ENCODE peak calls at places on chromosomes 7 and 10, in four cellular contexts. W is T-helper 1 cell, S is SHP77, V is ecto neural progenitor cell. A is an unnamed sample.

GRCh38 chr10:4384254-4384653 is 441.8 kb upstream of the AKR1E2 start:
- DNase-seq in W (no peak), S (no peak), V (no peak), A (no peak)

GRCh38 chr10:115093286-115093775 is at the start of gene ATRNL1:
- DNase-seq in W (no peak), S (no peak), V (no peak), A (peak)

GRCh38 chr7:87767827-87768226 is 108.3 kb downstream of the SLC25A40 start:
- DNase-seq in W (no peak), S (no peak), V (no peak), A (no peak)

GRCh38 chr7:120780938-120781337 is 77.0 kb downstream of the TSPAN12 start:
- DNase-seq in W (no peak), S (no peak), V (no peak), A (no peak)

GRCh38 chr10:72335394-72336258 is 19.1 kb downstream of the DNAJB12 start:
- DNase-seq in W (no peak), S (no peak), V (no peak), A (no peak)

GRCh38 chr10:63157845-63158624 is 24.9 kb downstream of the NRBF2 start:
- DNase-seq in W (no peak), S (peak), V (peak), A (peak)

GRCh38 chr7:15720849-15721471 is 34.5 kb upstream of the MEOX2 start:
- DNase-seq in W (no peak), S (peak), V (no peak), A (peak)

GRCh38 chr7:15764986-15765385 is 78.5 kb upstream of the MEOX2 start:
- DNase-seq in W (no peak), S (no peak), V (no peak), A (no peak)

GRCh38 chr7:135290594-135290993 is 57.0 kb downstream of the STRA8 start:
- DNase-seq in W (no peak), S (no peak), V (no peak), A (no peak)

GRCh38 chr7:88243345-88243909 is 23.6 kb upstream of the SRI start:
- DNase-seq in W (no peak), S (peak), V (no peak), A (peak)

GRCh38 chr10:28495084-28495483 is 37.8 kb upstream of the WAC start:
- DNase-seq in W (no peak), S (no peak), V (no peak), A (no peak)

GRCh38 chr7:34687529-34687928 is 29.5 kb downstream of the NPSR1 start:
- DNase-seq in W (no peak), S (no peak), V (no peak), A (no peak)

GRCh38 chr7:29957921-29958320 is 31.7 kb downstream of the SCRN1 start:
- DNase-seq in W (no peak), S (peak), V (no peak), A (no peak)

GRCh38 chr7:5139998-5140397 is 50.0 kb upstream of the WIPI2 start:
- DNase-seq in W (no peak), S (peak), V (peak), A (no peak)

GRCh38 chr7:138527746-138528223 is 67.7 kb downstream of the TRIM24 start:
- DNase-seq in W (no peak), S (no peak), V (no peak), A (peak)

GRCh38 chr10:32338262-32338661 is 8.7 kb downstream of the EPC1 start:
- DNase-seq in W (no peak), S (no peak), V (no peak), A (no peak)

GRCh38 chr7:142557971-142558582 is 191.2 kb upstream of the PRSS1 start:
- DNase-seq in W (no peak), S (no peak), V (no peak), A (peak)

GRCh38 chr10:73910764-73911552 is at the start of gene PLAU:
- DNase-seq in W (peak), S (no peak), V (peak), A (no peak)

GRCh38 chr10:127813290-127813689 is 76.3 kb downstream of the FOXI2 start:
- DNase-seq in W (no peak), S (no peak), V (no peak), A (no peak)

GRCh38 chr10:83765711-83766110 is 373.6 kb upstream of the GHITM start:
- DNase-seq in W (no peak), S (no peak), V (no peak), A (no peak)

GRCh38 chr7:80876894-80877414 is 41.9 kb downstream of the SEMA3C start:
- DNase-seq in W (no peak), S (no peak), V (no peak), A (no peak)

GRCh38 chr7:99451936-99452335 is 13.2 kb downstream of the CPSF4 start:
- DNase-seq in W (no peak), S (no peak), V (no peak), A (no peak)

GRCh38 chr7:76357379-76358052 is 1.3 kb downstream of the YWHAG start:
- DNase-seq in W (no peak), S (no peak), V (no peak), A (peak)

GRCh38 chr7:105656922-105657521 is 75.7 kb upstream of the EFCAB10 start:
- DNase-seq in W (peak), S (no peak), V (peak), A (peak)

GRCh38 chr10:82529064-82529463 is 654.1 kb downstream of the NRG3 start:
- DNase-seq in W (no peak), S (no peak), V (no peak), A (no peak)

GRCh38 chr7:143882020-143882610 is 19.9 kb downstream of the TCAF1 start:
- DNase-seq in W (no peak), S (peak), V (peak), A (peak)

GRCh38 chr10:26485150-26485941 is 47.2 kb downstream of the APBB1IP start:
- DNase-seq in W (no peak), S (no peak), V (no peak), A (no peak)

GRCh38 chr10:110636932-110637557 is 7.1 kb upstream of the RBM20 start:
- DNase-seq in W (no peak), S (no peak), V (no peak), A (no peak)

GRCh38 chr10:24034571-24034970 is 174.4 kb upstream of the KIAA1217 start:
- DNase-seq in W (no peak), S (no peak), V (no peak), A (no peak)

GRCh38 chr10:28113202-28113601 is 114.3 kb upstream of the ODAD2 start:
- DNase-seq in W (no peak), S (no peak), V (no peak), A (no peak)

GRCh38 chr7:2637066-2637471 is 5.3 kb downstream of the TTYH3 start:
- DNase-seq in W (no peak), S (no peak), V (no peak), A (no peak)

GRCh38 chr7:141228482-141228881 is 154.6 kb downstream of the TMEM178B start:
- DNase-seq in W (no peak), S (no peak), V (no peak), A (no peak)

GRCh38 chr10:86678999-86679792 is 10.9 kb downstream of the LDB3 start:
- DNase-seq in W (no peak), S (no peak), V (no peak), A (no peak)

GRCh38 chr10:112209534-112210200 is 26.1 kb upstream of the GPAM start:
- DNase-seq in W (no peak), S (no peak), V (no peak), A (no peak)

GRCh38 chr7:44077681-44078091 is 4.6 kb downstream of the POLM start:
- DNase-seq in W (no peak), S (no peak), V (no peak), A (no peak)

GRCh38 chr7:103307487-103308231 is 10.4 kb downstream of the PMPCB start:
- DNase-seq in W (no peak), S (no peak), V (no peak), A (no peak)